ENCODE peak calls at places on chromosomes 1 and 21, in six cellular contexts. M is activated naive CD8-positive, alpha-beta T cell treated with anti-CD3 and anti-CD28 coated beads for 36 hours; O is stimulated activated CD4-positive, alpha-beta T cell treated with anti-CD3 and anti-CD28 coated beads, Interleukin-2, amount 100 ng/mL, for 48 hours; K is ACHN; U is C1 segment of cervical spinal cord; R is kidney epithelial cell. S is an unnamed sample.

GRCh38 chr1:228102791-228103620 is at the start of gene C1orf35:
- DNase-seq in M (peak), O (peak), K (peak), U (peak), R (no peak), S (peak)

GRCh38 chr1:8425781-8426161 is 107.9 kb downstream of the SLC45A1 start:
- DNase-seq in M (no peak), O (no peak), K (no peak), U (no peak), R (no peak), S (no peak)

GRCh38 chr1:113675299-113675698 is 84.0 kb downstream of the PHTF1 start:
- DNase-seq in M (no peak), O (no peak), K (no peak), U (no peak), R (no peak), S (no peak)

GRCh38 chr1:181936768-181937581 is 124.5 kb downstream of the ZNF648 start:
- DNase-seq in M (peak), O (peak), K (peak), U (no peak), R (peak), S (peak)

GRCh38 chr1:43367026-43367903 is 546 bp downstream of the ELOVL1 start:
- DNase-seq in M (peak), O (no peak), K (peak), U (no peak), R (no peak), S (no peak)

GRCh38 chr1:218459878-218460277 is 114.7 kb downstream of the TGFB2 start:
- DNase-seq in M (no peak), O (no peak), K (peak), U (no peak), R (no peak), S (no peak)

GRCh38 chr1:51189421-51190073 is 46.5 kb upstream of the RNF11 start:
- DNase-seq in M (peak), O (peak), K (peak), U (no peak), R (peak), S (no peak)

GRCh38 chr1:164155337-164155850 is 403.6 kb upstream of the PBX1 start:
- DNase-seq in M (no peak), O (no peak), K (no peak), U (no peak), R (no peak), S (no peak)

GRCh38 chr1:169514566-169515270 is 29.0 kb upstream of the SLC19A2 start:
- DNase-seq in M (no peak), O (no peak), K (no peak), U (no peak), R (no peak), S (no peak)

GRCh38 chr1:77889240-77889637 is 815 bp downstream of the NEXN start:
- DNase-seq in M (no peak), O (no peak), K (peak), U (no peak), R (no peak), S (no peak)

GRCh38 chr1:32205401-32206370 is at the start of gene IQCC:
- DNase-seq in M (peak), O (peak), K (peak), U (peak), R (peak), S (peak)

GRCh38 chr1:226656601-226657277 is 82.3 kb downstream of the ITPKB start:
- DNase-seq in M (no peak), O (no peak), K (no peak), U (no peak), R (no peak), S (no peak)

GRCh38 chr1:156708245-156708661 is 2.9 kb upstream of the CRABP2 start:
- DNase-seq in M (no peak), O (no peak), K (no peak), U (no peak), R (no peak), S (no peak)

GRCh38 chr1:170790175-170790574 is 126.2 kb downstream of the PRRX1 start:
- DNase-seq in M (no peak), O (no peak), K (no peak), U (no peak), R (no peak), S (no peak)

GRCh38 chr1:197065549-197065948 is 1.5 kb downstream of the F13B start:
- DNase-seq in M (no peak), O (no peak), K (no peak), U (no peak), R (no peak), S (no peak)

GRCh38 chr21:23218667-23219066 is 2220.5 kb downstream of the NCAM2 start:
- DNase-seq in M (no peak), O (no peak), K (no peak), U (no peak), R (no peak), S (no peak)

GRCh38 chr1:63024132-63024531 is 240.2 kb downstream of the ATG4C start:
- DNase-seq in M (no peak), O (no peak), K (no peak), U (no peak), R (no peak), S (no peak)

GRCh38 chr1:226476657-226477319 is 68.9 kb upstream of the PARP1 start:
- DNase-seq in M (no peak), O (no peak), K (no peak), U (no peak), R (no peak), S (no peak)

GRCh38 chr1:38114231-38114630 is 67.6 kb upstream of the POU3F1 start:
- DNase-seq in M (no peak), O (no peak), K (no peak), U (peak), R (no peak), S (peak)

GRCh38 chr1:93448983-93449805 is 1.3 kb downstream of the FNBP1L start:
- DNase-seq in M (no peak), O (no peak), K (peak), U (no peak), R (no peak), S (no peak)

GRCh38 chr1:235583511-235584001 is 66.0 kb downstream of the GNG4 start:
- DNase-seq in M (no peak), O (no peak), K (no peak), U (no peak), R (no peak), S (no peak)

GRCh38 chr1:159015440-159015909 is 5.8 kb downstream of the IFI16 start:
- DNase-seq in M (peak), O (peak), K (peak), U (peak), R (peak), S (no peak)

GRCh38 chr1:181483084-181483559 is at the start of gene CACNA1E:
- DNase-seq in M (no peak), O (no peak), K (no peak), U (no peak), R (no peak), S (no peak)

GRCh38 chr1:165481820-165482532 is 37.0 kb upstream of the RXRG start:
- DNase-seq in M (no peak), O (no peak), K (peak), U (no peak), R (peak), S (no peak)

GRCh38 chr1:160078392-160079195 is 2.7 kb upstream of the KCNJ9 start:
- DNase-seq in M (peak), O (peak), K (peak), U (peak), R (no peak), S (peak)

GRCh38 chr1:53454019-53454418 is 5.2 kb upstream of the DMRTB1 start:
- DNase-seq in M (no peak), O (no peak), K (no peak), U (no peak), R (no peak), S (no peak)

GRCh38 chr1:34369701-34370455 is 193.2 kb downstream of the C1orf94 start:
- DNase-seq in M (no peak), O (no peak), K (no peak), U (no peak), R (no peak), S (no peak)

GRCh38 chr1:25642710-25643109 is 26.1 kb downstream of the MAN1C1 start:
- DNase-seq in M (peak), O (peak), K (no peak), U (no peak), R (no peak), S (no peak)

GRCh38 chr1:209302777-209303642 is 280.5 kb upstream of the CAMK1G start:
- DNase-seq in M (no peak), O (no peak), K (no peak), U (no peak), R (no peak), S (no peak)

GRCh38 chr21:26739189-26739588 is 106.0 kb downstream of the ADAMTS1 start:
- DNase-seq in M (no peak), O (no peak), K (no peak), U (no peak), R (peak), S (no peak)

GRCh38 chr1:165445388-165445787 is 462 bp upstream of the RXRG start:
- DNase-seq in M (no peak), O (no peak), K (no peak), U (no peak), R (no peak), S (no peak)

GRCh38 chr21:42479582-42479981 is 16.4 kb downstream of the RSPH1 start:
- DNase-seq in M (no peak), O (no peak), K (no peak), U (no peak), R (no peak), S (peak)

GRCh38 chr1:115507256-115507589 is 134.5 kb upstream of the VANGL1 start:
- DNase-seq in M (no peak), O (no peak), K (peak), U (no peak), R (no peak), S (no peak)

GRCh38 chr1:71494163-71494562 is 413.3 kb upstream of the ZRANB2 start:
- DNase-seq in M (no peak), O (no peak), K (no peak), U (no peak), R (no peak), S (no peak)

GRCh38 chr1:108817016-108817415 is 39.9 kb downstream of the AKNAD1 start:
- DNase-seq in M (no peak), O (no peak), K (no peak), U (peak), R (no peak), S (peak)

GRCh38 chr1:11383553-11384169 is 95.3 kb upstream of the DISP3 start:
- DNase-seq in M (no peak), O (no peak), K (no peak), U (no peak), R (no peak), S (no peak)

GRCh38 chr1:230067441-230067870 is 418 bp downstream of the GALNT2 start:
- DNase-seq in M (no peak), O (no peak), K (peak), U (peak), R (no peak), S (peak)

GRCh38 chr1:200041337-200042118 is 14.0 kb downstream of the NR5A2 start:
- DNase-seq in M (no peak), O (no peak), K (no peak), U (no peak), R (no peak), S (no peak)

GRCh38 chr1:53048960-53049573 is 12.9 kb upstream of the PODN start:
- DNase-seq in M (no peak), O (no peak), K (no peak), U (no peak), R (no peak), S (no peak)